ENCODE peak calls at places on chromosomes 16 and 17, in four cellular contexts. One of them, this sample, is unnamed.

GRCh38 chr16:84585886-84586285 is 32.0 kb downstream of the COTL1 start:
- DNase-seq in dorsolateral prefrontal cortex: peak; percentile 80
- DNase-seq in RWPE1: peak; percentile 47
- DNase-seq in neural crest cell: peak; percentile 63
- DNase-seq in this sample: no peak

GRCh38 chr16:26491962-26492361 is 574.8 kb upstream of the C16orf82 start:
- DNase-seq in RWPE1: no peak
- DNase-seq in neural crest cell: no peak
- DNase-seq in dorsolateral prefrontal cortex: no peak
- DNase-seq in this sample: no peak

GRCh38 chr16:27475561-27475960 is 73.6 kb downstream of the IL21R start:
- DNase-seq in neural crest cell: no peak
- DNase-seq in dorsolateral prefrontal cortex: no peak
- DNase-seq in RWPE1: peak; percentile 11
- DNase-seq in this sample: no peak

GRCh38 chr16:17125671-17126070 is 345.1 kb downstream of the XYLT1 start:
- DNase-seq in neural crest cell: no peak
- DNase-seq in dorsolateral prefrontal cortex: no peak
- DNase-seq in RWPE1: no peak
- DNase-seq in this sample: no peak

GRCh38 chr16:30068750-30069574 is 3.4 kb downstream of the ALDOA start:
- DNase-seq in dorsolateral prefrontal cortex: peak; percentile 67
- DNase-seq in neural crest cell: no peak
- DNase-seq in RWPE1: no peak
- DNase-seq in this sample: no peak

GRCh38 chr17:17606416-17607000 is 15.0 kb upstream of the PEMT start:
- DNase-seq in RWPE1: no peak
- DNase-seq in dorsolateral prefrontal cortex: no peak
- DNase-seq in neural crest cell: no peak
- DNase-seq in this sample: no peak

GRCh38 chr16:81616321-81617020 is 162.6 kb upstream of the PLCG2 start:
- DNase-seq in RWPE1: no peak
- DNase-seq in dorsolateral prefrontal cortex: peak; percentile 78
- DNase-seq in neural crest cell: no peak
- DNase-seq in this sample: no peak

GRCh38 chr17:77742579-77742978 is 215.9 kb upstream of the TNRC6C start:
- DNase-seq in RWPE1: no peak
- DNase-seq in neural crest cell: no peak
- DNase-seq in dorsolateral prefrontal cortex: peak; percentile 7
- DNase-seq in this sample: no peak

DNA sequence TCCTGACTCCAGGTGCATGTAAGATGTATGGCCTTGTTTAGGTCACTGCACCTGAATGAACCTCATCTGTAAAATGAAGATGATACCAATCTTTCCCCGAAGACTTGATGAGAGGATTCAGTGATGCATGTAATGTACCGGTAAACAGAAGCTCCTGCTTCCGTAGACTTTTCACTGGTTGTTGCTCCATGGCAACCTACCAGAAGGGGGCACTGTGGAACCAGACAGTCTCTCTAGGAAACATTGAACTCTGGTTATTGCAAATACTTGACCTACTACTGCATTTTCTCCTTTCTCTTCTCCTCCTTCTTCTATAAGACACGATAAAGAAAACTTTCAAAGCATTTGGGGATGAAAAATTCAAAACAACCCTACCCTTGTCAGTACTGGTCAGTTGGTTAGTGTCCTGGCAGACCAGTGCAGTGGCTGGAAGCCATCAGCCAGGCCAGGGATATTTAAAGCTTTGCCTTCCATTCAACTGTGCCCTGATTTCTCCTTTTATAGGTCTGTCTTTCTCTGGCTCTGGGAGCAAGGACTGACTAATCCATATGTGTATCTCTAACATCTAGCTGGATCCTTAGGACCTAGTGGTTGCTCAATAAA is 667.4 kb upstream of the SALL1 start:
- DNase-seq in neural crest cell: peak; percentile 58
- DNase-seq in RWPE1: no peak
- DNase-seq in dorsolateral prefrontal cortex: no peak
- DNase-seq in this sample: no peak
- TF ChIP-seq CTCF in neural crest cell: peak; percentile 72
- TF ChIP-seq CTCF in RWPE1: no peak
- TF ChIP-seq CTCF in dorsolateral prefrontal cortex: peak; percentile 58
- TF ChIP-seq CTCF in this sample: peak; percentile 37

GRCh38 chr17:63150994-63151464 is 185.0 kb downstream of the TANC2 start:
- DNase-seq in neural crest cell: peak; percentile 15
- DNase-seq in RWPE1: no peak
- DNase-seq in dorsolateral prefrontal cortex: no peak
- DNase-seq in this sample: no peak
- TF ChIP-seq CTCF in neural crest cell: no peak
- TF ChIP-seq CTCF in RWPE1: no peak
- TF ChIP-seq CTCF in dorsolateral prefrontal cortex: no peak
- TF ChIP-seq CTCF in this sample: no peak

GRCh38 chr16:86073103-86073625 is 174.2 kb downstream of the IRF8 start:
- DNase-seq in RWPE1: no peak
- DNase-seq in neural crest cell: no peak
- DNase-seq in dorsolateral prefrontal cortex: peak; percentile 16
- DNase-seq in this sample: no peak
- TF ChIP-seq CTCF in RWPE1: peak; percentile 57
- TF ChIP-seq CTCF in neural crest cell: peak; percentile 13
- TF ChIP-seq CTCF in dorsolateral prefrontal cortex: peak; percentile 52
- TF ChIP-seq CTCF in this sample: no peak

GRCh38 chr17:7313028-7313889 is 1.9 kb downstream of the GPS2 start:
- DNase-seq in RWPE1: peak; percentile 27
- DNase-seq in neural crest cell: no peak
- DNase-seq in dorsolateral prefrontal cortex: no peak
- DNase-seq in this sample: no peak
- TF ChIP-seq CTCF in RWPE1: no peak
- TF ChIP-seq CTCF in neural crest cell: peak; percentile 49
- TF ChIP-seq CTCF in dorsolateral prefrontal cortex: no peak
- TF ChIP-seq CTCF in this sample: no peak

GRCh38 chr17:31089461-31089860 is 5.3 kb upstream of the NF1 start:
- DNase-seq in dorsolateral prefrontal cortex: no peak
- DNase-seq in RWPE1: no peak
- DNase-seq in neural crest cell: no peak
- DNase-seq in this sample: no peak
- TF ChIP-seq CTCF in dorsolateral prefrontal cortex: no peak
- TF ChIP-seq CTCF in RWPE1: no peak
- TF ChIP-seq CTCF in neural crest cell: no peak
- TF ChIP-seq CTCF in this sample: no peak

DNA sequence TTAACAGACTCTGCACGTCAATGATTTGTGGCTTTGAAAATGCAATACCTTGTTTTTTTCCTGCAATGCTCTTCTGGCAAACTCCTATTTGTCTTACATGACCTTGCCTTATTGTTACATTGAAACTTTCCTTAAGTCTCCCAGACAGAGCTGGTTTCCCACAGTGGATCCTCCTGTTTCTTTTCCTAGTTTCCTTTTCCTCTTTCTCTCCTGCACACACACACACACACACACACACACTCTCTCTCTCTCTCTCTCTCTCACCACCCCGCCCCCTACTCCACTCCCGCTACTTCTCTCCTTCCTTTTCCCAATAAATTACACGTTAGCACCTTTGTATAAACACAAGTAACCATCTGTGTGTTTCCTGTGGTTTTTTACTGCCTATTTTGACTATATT is 2.3 kb downstream of the ORC6 start:
- DNase-seq in neural crest cell: no peak
- DNase-seq in RWPE1: no peak
- DNase-seq in dorsolateral prefrontal cortex: no peak
- DNase-seq in this sample: no peak
- TF ChIP-seq CTCF in neural crest cell: no peak
- TF ChIP-seq CTCF in RWPE1: no peak
- TF ChIP-seq CTCF in dorsolateral prefrontal cortex: no peak
- TF ChIP-seq CTCF in this sample: no peak

GRCh38 chr17:74373838-74374606 is 6.7 kb downstream of the GPR142 start:
- DNase-seq in dorsolateral prefrontal cortex: peak; percentile 86
- DNase-seq in RWPE1: no peak
- DNase-seq in neural crest cell: no peak
- DNase-seq in this sample: no peak
- TF ChIP-seq CTCF in dorsolateral prefrontal cortex: peak; percentile 12
- TF ChIP-seq CTCF in RWPE1: no peak
- TF ChIP-seq CTCF in neural crest cell: no peak
- TF ChIP-seq CTCF in this sample: no peak

DNA sequence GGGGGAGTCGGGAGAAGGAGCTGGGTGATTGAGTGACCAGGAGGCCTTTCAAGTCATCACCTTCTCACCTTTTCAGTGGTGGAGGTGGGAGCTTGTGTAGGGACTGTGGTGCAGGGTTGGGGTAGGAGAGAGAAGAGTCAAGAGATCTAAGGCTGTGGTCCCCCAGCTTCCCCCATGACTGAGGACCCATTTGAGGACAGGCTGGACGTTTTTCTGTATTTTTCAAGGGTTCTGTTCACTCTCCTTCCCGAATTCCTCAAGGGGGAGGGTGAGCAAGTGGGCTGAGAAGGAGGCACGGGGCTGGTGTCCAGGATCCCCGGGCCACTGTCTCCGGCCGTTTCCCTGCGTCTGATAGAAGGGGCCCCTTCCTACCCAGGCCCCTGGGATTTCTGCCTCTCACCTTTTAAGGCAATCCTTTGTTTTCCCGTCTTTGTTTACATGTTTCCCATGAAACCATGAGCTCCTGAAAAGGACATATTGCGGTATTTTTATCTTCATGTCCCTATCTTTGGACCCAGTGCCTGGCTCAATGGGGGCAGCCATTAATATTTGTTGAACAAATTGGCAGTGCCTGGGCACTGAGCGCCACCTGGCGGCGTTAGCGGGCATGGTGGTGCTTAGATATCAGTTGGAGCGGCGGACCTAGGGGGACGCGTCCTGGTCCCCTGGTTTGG is 9.2 kb upstream of the CD300A start:
- DNase-seq in neural crest cell: peak; percentile 78
- DNase-seq in RWPE1: peak; percentile 68
- DNase-seq in dorsolateral prefrontal cortex: peak; percentile 84
- DNase-seq in this sample: peak; percentile 59
- TF ChIP-seq CTCF in neural crest cell: peak; percentile 99
- TF ChIP-seq CTCF in RWPE1: peak; percentile 96
- TF ChIP-seq CTCF in dorsolateral prefrontal cortex: peak; percentile 96
- TF ChIP-seq CTCF in this sample: peak; percentile 96